ENCODE peak calls at places on chromosome 2, in ten cellular contexts. One of them, this sample, is unnamed.

GRCh38 chr2:26327291-26328272 is 18.4 kb upstream of the SELENOI start:
- DNase-seq in endodermal cell: no peak
- DNase-seq in cardiac muscle cell: no peak
- DNase-seq in K562: no peak
- DNase-seq in A549: no peak
- DNase-seq in testis: no peak
- DNase-seq in GM10248: no peak
- DNase-seq in CD4-positive, alpha-beta T cell: no peak
- DNase-seq in Peyer's patch: no peak
- DNase-seq in lower lobe of right lung: no peak
- DNase-seq in this sample: no peak

GRCh38 chr2:43294973-43295603 is 68.7 kb upstream of the ZFP36L2 start:
- DNase-seq in lower lobe of right lung: no peak
- DNase-seq in Peyer's patch: no peak
- DNase-seq in GM10248: no peak
- DNase-seq in K562: no peak
- DNase-seq in testis: no peak
- DNase-seq in CD4-positive, alpha-beta T cell: no peak
- DNase-seq in A549: no peak
- DNase-seq in endodermal cell: no peak
- DNase-seq in cardiac muscle cell: no peak
- DNase-seq in this sample: no peak

GRCh38 chr2:228426502-228427216 is 245.2 kb upstream of the SPHKAP start:
- DNase-seq in testis: no peak
- DNase-seq in A549: no peak
- DNase-seq in Peyer's patch: no peak
- DNase-seq in CD4-positive, alpha-beta T cell: no peak
- DNase-seq in endodermal cell: no peak
- DNase-seq in GM10248: no peak
- DNase-seq in cardiac muscle cell: no peak
- DNase-seq in K562: no peak
- DNase-seq in lower lobe of right lung: no peak
- DNase-seq in this sample: no peak

GRCh38 chr2:168649105-168649504 is 153.3 kb upstream of the NOSTRIN start:
- DNase-seq in GM10248: no peak
- DNase-seq in lower lobe of right lung: peak; percentile 50
- DNase-seq in cardiac muscle cell: no peak
- DNase-seq in CD4-positive, alpha-beta T cell: no peak
- DNase-seq in Peyer's patch: no peak
- DNase-seq in K562: no peak
- DNase-seq in endodermal cell: no peak
- DNase-seq in A549: no peak
- DNase-seq in testis: no peak
- DNase-seq in this sample: no peak

GRCh38 chr2:28952806-28953190 is 28.3 kb upstream of the TOGARAM2 start:
- DNase-seq in A549: peak; percentile 59
- DNase-seq in Peyer's patch: no peak
- DNase-seq in lower lobe of right lung: no peak
- DNase-seq in CD4-positive, alpha-beta T cell: no peak
- DNase-seq in cardiac muscle cell: no peak
- DNase-seq in GM10248: no peak
- DNase-seq in K562: no peak
- DNase-seq in testis: peak; percentile 41
- DNase-seq in endodermal cell: no peak
- DNase-seq in this sample: peak; percentile 41

GRCh38 chr2:85886585-85886984 is 2.2 kb downstream of the ST3GAL5 start:
- DNase-seq in K562: no peak
- DNase-seq in A549: peak; percentile 70
- DNase-seq in Peyer's patch: peak; percentile 62
- DNase-seq in GM10248: no peak
- DNase-seq in cardiac muscle cell: no peak
- DNase-seq in lower lobe of right lung: peak; percentile 69
- DNase-seq in testis: peak; percentile 72
- DNase-seq in CD4-positive, alpha-beta T cell: no peak
- DNase-seq in endodermal cell: no peak
- DNase-seq in this sample: no peak

GRCh38 chr2:74856599-74856998 is 22.7 kb downstream of the HK2 start:
- DNase-seq in cardiac muscle cell: no peak
- DNase-seq in A549: no peak
- DNase-seq in GM10248: no peak
- DNase-seq in K562: no peak
- DNase-seq in Peyer's patch: no peak
- DNase-seq in endodermal cell: no peak
- DNase-seq in testis: no peak
- DNase-seq in CD4-positive, alpha-beta T cell: no peak
- DNase-seq in lower lobe of right lung: no peak
- DNase-seq in this sample: no peak

GRCh38 chr2:46984642-46985476 is 69.3 kb upstream of the MCFD2 start:
- DNase-seq in endodermal cell: no peak
- DNase-seq in A549: peak; percentile 84
- DNase-seq in CD4-positive, alpha-beta T cell: no peak
- DNase-seq in GM10248: peak; percentile 66
- DNase-seq in K562: peak; percentile 33
- DNase-seq in cardiac muscle cell: no peak
- DNase-seq in testis: peak; percentile 59
- DNase-seq in lower lobe of right lung: peak; percentile 77
- DNase-seq in Peyer's patch: peak; percentile 74
- DNase-seq in this sample: no peak

GRCh38 chr2:10721344-10722251 is at the start of gene ATP6V1C2:
- DNase-seq in lower lobe of right lung: peak; percentile 68
- DNase-seq in Peyer's patch: peak; percentile 73
- DNase-seq in testis: peak; percentile 33
- DNase-seq in CD4-positive, alpha-beta T cell: no peak
- DNase-seq in A549: no peak
- DNase-seq in endodermal cell: peak; percentile 86
- DNase-seq in GM10248: peak; percentile 81
- DNase-seq in K562: peak; percentile 24
- DNase-seq in cardiac muscle cell: peak; percentile 78
- DNase-seq in this sample: peak; percentile 71

GRCh38 chr2:235843591-235844395 is 324.4 kb downstream of the GBX2 start:
- DNase-seq in testis: no peak
- DNase-seq in cardiac muscle cell: no peak
- DNase-seq in GM10248: no peak
- DNase-seq in Peyer's patch: no peak
- DNase-seq in CD4-positive, alpha-beta T cell: no peak
- DNase-seq in A549: no peak
- DNase-seq in K562: no peak
- DNase-seq in endodermal cell: no peak
- DNase-seq in lower lobe of right lung: no peak
- DNase-seq in this sample: no peak

GRCh38 chr2:234982096-234982834 is 30.4 kb downstream of the SH3BP4 start:
- DNase-seq in cardiac muscle cell: no peak
- DNase-seq in A549: no peak
- DNase-seq in K562: no peak
- DNase-seq in GM10248: no peak
- DNase-seq in CD4-positive, alpha-beta T cell: no peak
- DNase-seq in lower lobe of right lung: no peak
- DNase-seq in Peyer's patch: no peak
- DNase-seq in endodermal cell: no peak
- DNase-seq in testis: no peak
- DNase-seq in this sample: no peak

GRCh38 chr2:130776550-130776949 is 21.2 kb downstream of the AMER3 start:
- DNase-seq in lower lobe of right lung: no peak
- DNase-seq in GM10248: no peak
- DNase-seq in endodermal cell: peak; percentile 76
- DNase-seq in A549: no peak
- DNase-seq in testis: peak; percentile 49
- DNase-seq in Peyer's patch: no peak
- DNase-seq in cardiac muscle cell: peak; percentile 30
- DNase-seq in K562: no peak
- DNase-seq in CD4-positive, alpha-beta T cell: no peak
- DNase-seq in this sample: no peak

GRCh38 chr2:218382785-218383184 is 712 bp downstream of the SLC11A1 start:
- DNase-seq in Peyer's patch: no peak
- DNase-seq in GM10248: no peak
- DNase-seq in cardiac muscle cell: no peak
- DNase-seq in A549: no peak
- DNase-seq in endodermal cell: no peak
- DNase-seq in CD4-positive, alpha-beta T cell: no peak
- DNase-seq in testis: no peak
- DNase-seq in K562: no peak
- DNase-seq in lower lobe of right lung: no peak
- DNase-seq in this sample: no peak

GRCh38 chr2:58448065-58448507 is 207.0 kb upstream of the FANCL start:
- DNase-seq in Peyer's patch: peak; percentile 70
- DNase-seq in CD4-positive, alpha-beta T cell: no peak
- DNase-seq in A549: peak; percentile 90
- DNase-seq in GM10248: peak; percentile 22
- DNase-seq in lower lobe of right lung: no peak
- DNase-seq in endodermal cell: peak; percentile 97
- DNase-seq in testis: peak; percentile 84
- DNase-seq in K562: no peak
- DNase-seq in cardiac muscle cell: peak; percentile 79
- DNase-seq in this sample: no peak

GRCh38 chr2:207831569-207832248 is 62.0 kb upstream of the FZD5 start:
- DNase-seq in CD4-positive, alpha-beta T cell: no peak
- DNase-seq in Peyer's patch: peak; percentile 67
- DNase-seq in GM10248: no peak
- DNase-seq in endodermal cell: peak; percentile 65
- DNase-seq in A549: no peak
- DNase-seq in cardiac muscle cell: no peak
- DNase-seq in lower lobe of right lung: no peak
- DNase-seq in K562: peak; percentile 32
- DNase-seq in testis: no peak
- DNase-seq in this sample: no peak

GRCh38 chr2:109497447-109497846 is 116.3 kb downstream of the SEPTIN10 start:
- DNase-seq in cardiac muscle cell: no peak
- DNase-seq in K562: no peak
- DNase-seq in GM10248: no peak
- DNase-seq in Peyer's patch: no peak
- DNase-seq in testis: no peak
- DNase-seq in lower lobe of right lung: no peak
- DNase-seq in CD4-positive, alpha-beta T cell: no peak
- DNase-seq in A549: no peak
- DNase-seq in endodermal cell: no peak
- DNase-seq in this sample: no peak

DNA sequence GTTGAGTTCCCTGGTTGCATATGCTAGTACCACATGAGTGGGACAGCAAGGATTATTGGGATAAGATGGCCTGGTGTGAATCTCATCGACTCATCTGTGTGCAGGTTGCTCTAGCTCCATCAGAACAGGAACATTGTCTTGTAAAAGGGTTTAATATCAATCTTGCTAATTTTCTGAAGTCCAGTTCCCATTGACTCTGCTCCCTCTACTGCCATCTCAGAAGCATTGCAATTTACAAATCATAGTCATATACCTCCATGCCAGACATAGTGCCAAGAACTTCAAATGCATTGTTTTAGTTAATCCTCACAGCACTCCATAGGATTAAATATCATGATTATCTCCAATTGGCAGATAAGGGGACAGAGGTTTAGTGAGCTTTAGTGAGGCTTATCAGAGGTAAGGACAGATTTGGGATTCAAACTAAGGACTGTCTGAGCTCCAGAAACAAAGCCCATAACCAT is 4.8 kb upstream of the STAT4 start:
- DNase-seq in endodermal cell: no peak
- DNase-seq in lower lobe of right lung: no peak
- DNase-seq in A549: peak; percentile 68
- DNase-seq in CD4-positive, alpha-beta T cell: no peak
- DNase-seq in cardiac muscle cell: peak; percentile 26
- DNase-seq in Peyer's patch: no peak
- DNase-seq in K562: no peak
- DNase-seq in GM10248: peak; percentile 31
- DNase-seq in testis: no peak
- DNase-seq in this sample: no peak
- TF ChIP-seq CTCF in endodermal cell: peak; percentile 54
- TF ChIP-seq CTCF in lower lobe of right lung: peak; percentile 61
- TF ChIP-seq CTCF in A549: peak; percentile 60
- TF ChIP-seq CTCF in CD4-positive, alpha-beta T cell: peak; percentile 83
- TF ChIP-seq CTCF in cardiac muscle cell: peak; percentile 82
- TF ChIP-seq CTCF in Peyer's patch: peak; percentile 32
- TF ChIP-seq CTCF in K562: peak; percentile 41
- TF ChIP-seq CTCF in GM10248: peak; percentile 77
- TF ChIP-seq CTCF in testis: peak; percentile 38
- TF ChIP-seq CTCF in this sample: peak; percentile 79

GRCh38 chr2:61910603-61911002 is 5.1 kb downstream of the COMMD1 start:
- DNase-seq in Peyer's patch: no peak
- DNase-seq in lower lobe of right lung: no peak
- DNase-seq in testis: no peak
- DNase-seq in GM10248: no peak
- DNase-seq in CD4-positive, alpha-beta T cell: no peak
- DNase-seq in K562: no peak
- DNase-seq in cardiac muscle cell: peak; percentile 31
- DNase-seq in A549: no peak
- DNase-seq in endodermal cell: no peak
- DNase-seq in this sample: no peak
- TF ChIP-seq CTCF in Peyer's patch: no peak
- TF ChIP-seq CTCF in lower lobe of right lung: peak; percentile 12
- TF ChIP-seq CTCF in testis: no peak
- TF ChIP-seq CTCF in GM10248: peak; percentile 0
- TF ChIP-seq CTCF in CD4-positive, alpha-beta T cell: no peak
- TF ChIP-seq CTCF in K562: peak; percentile 40
- TF ChIP-seq CTCF in cardiac muscle cell: peak; percentile 33
- TF ChIP-seq CTCF in A549: peak; percentile 61
- TF ChIP-seq CTCF in endodermal cell: peak; percentile 66
- TF ChIP-seq CTCF in this sample: peak; percentile 20

GRCh38 chr2:102592601-102593000 is 26.8 kb upstream of the SLC9A2 start:
- DNase-seq in cardiac muscle cell: no peak
- DNase-seq in Peyer's patch: peak; percentile 51
- DNase-seq in A549: peak; percentile 6
- DNase-seq in endodermal cell: peak; percentile 76
- DNase-seq in lower lobe of right lung: no peak
- DNase-seq in testis: peak; percentile 65
- DNase-seq in CD4-positive, alpha-beta T cell: no peak
- DNase-seq in K562: peak; percentile 21
- DNase-seq in GM10248: no peak
- DNase-seq in this sample: no peak
- TF ChIP-seq CTCF in cardiac muscle cell: peak; percentile 68
- TF ChIP-seq CTCF in Peyer's patch: no peak
- TF ChIP-seq CTCF in A549: peak; percentile 39
- TF ChIP-seq CTCF in endodermal cell: peak; percentile 77
- TF ChIP-seq CTCF in lower lobe of right lung: peak; percentile 48
- TF ChIP-seq CTCF in testis: no peak
- TF ChIP-seq CTCF in CD4-positive, alpha-beta T cell: no peak
- TF ChIP-seq CTCF in K562: peak; percentile 43
- TF ChIP-seq CTCF in GM10248: peak; percentile 8
- TF ChIP-seq CTCF in this sample: peak; percentile 8

DNA sequence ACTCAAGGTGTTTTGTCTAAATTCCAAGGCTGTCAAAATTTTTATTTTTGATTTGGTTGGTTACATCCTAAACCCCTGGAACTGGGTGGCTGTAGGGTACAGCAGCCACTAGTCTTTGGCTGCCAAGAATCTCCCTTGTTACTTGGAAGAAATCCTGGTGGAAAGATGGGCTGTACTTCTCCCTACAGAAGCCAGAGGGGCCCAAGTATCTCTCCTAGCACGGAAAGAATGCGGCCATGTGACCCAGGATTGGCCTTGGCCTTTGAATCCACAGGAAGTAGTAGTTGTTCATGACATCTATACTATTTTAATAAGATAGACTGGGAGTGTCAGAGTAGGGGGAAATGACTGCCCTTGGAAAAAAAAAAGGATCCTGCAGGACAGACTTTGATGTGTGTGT is 54.4 kb upstream of the MYO3B start:
- DNase-seq in cardiac muscle cell: no peak
- DNase-seq in endodermal cell: peak; percentile 64
- DNase-seq in testis: no peak
- DNase-seq in lower lobe of right lung: no peak
- DNase-seq in K562: peak; percentile 7
- DNase-seq in A549: peak; percentile 29
- DNase-seq in Peyer's patch: no peak
- DNase-seq in CD4-positive, alpha-beta T cell: no peak
- DNase-seq in GM10248: no peak
- DNase-seq in this sample: no peak
- TF ChIP-seq CTCF in cardiac muscle cell: peak; percentile 9
- TF ChIP-seq CTCF in endodermal cell: peak; percentile 53
- TF ChIP-seq CTCF in testis: no peak
- TF ChIP-seq CTCF in lower lobe of right lung: no peak
- TF ChIP-seq CTCF in K562: no peak
- TF ChIP-seq CTCF in A549: no peak
- TF ChIP-seq CTCF in Peyer's patch: no peak
- TF ChIP-seq CTCF in CD4-positive, alpha-beta T cell: no peak
- TF ChIP-seq CTCF in GM10248: no peak
- TF ChIP-seq CTCF in this sample: no peak